ENCODE peak calls at places on chromosome 15, in eight cellular contexts. H, G, C, U, K, E, X and P are unnamed samples.

GRCh38 chr15:28957606-28958498 is 72.1 kb downstream of the APBA2 start:
- DNase-seq in K (no peak), G (no peak), U (no peak), H (no peak), C (no peak), E (peak), X (no peak), P (no peak)

GRCh38 chr15:57591237-57591821 is 375 bp upstream of the MYZAP start:
- DNase-seq in C (peak), E (no peak), X (no peak), U (no peak), G (no peak), K (no peak), H (no peak), P (no peak)

GRCh38 chr15:67135494-67135893 is 70.1 kb downstream of the SMAD3 start:
- DNase-seq in C (no peak), G (no peak), X (no peak), K (no peak), H (no peak), U (peak), E (peak), P (peak)

GRCh38 chr15:94324117-94324826 is 92.9 kb downstream of the MCTP2 start:
- DNase-seq in H (peak), C (peak), K (peak), X (no peak), G (peak), E (peak), U (peak), P (peak)

GRCh38 chr15:77819841-77820728 is 187.4 kb upstream of the LINGO1 start:
- DNase-seq in X (no peak), K (no peak), U (peak), C (peak), H (no peak), E (no peak), G (peak), P (no peak)

GRCh38 chr15:72994778-72995177 is 57.5 kb upstream of the NEO1 start:
- DNase-seq in G (no peak), C (peak), X (no peak), E (no peak), H (no peak), U (no peak), K (no peak), P (no peak)

GRCh38 chr15:69099976-69100375 is 60.5 kb upstream of the GLCE start:
- DNase-seq in K (no peak), X (no peak), C (no peak), H (no peak), U (no peak), E (no peak), G (no peak), P (no peak)

GRCh38 chr15:94234300-94234699 is 2.9 kb downstream of the MCTP2 start:
- DNase-seq in K (peak), H (no peak), C (no peak), G (no peak), E (no peak), X (no peak), U (peak), P (no peak)

GRCh38 chr15:68417051-68417450 is 14.9 kb downstream of the ITGA11 start:
- DNase-seq in K (no peak), H (no peak), G (no peak), U (no peak), C (no peak), E (no peak), X (no peak), P (no peak)

GRCh38 chr15:78540955-78541743 is 905 bp downstream of the PSMA4 start:
- DNase-seq in E (no peak), G (no peak), K (no peak), X (no peak), C (no peak), H (peak), U (peak), P (no peak)

GRCh38 chr15:48415036-48415886 is 84.0 kb downstream of the DUT start:
- DNase-seq in H (no peak), K (no peak), G (no peak), C (no peak), X (no peak), U (no peak), E (no peak), P (no peak)

GRCh38 chr15:88083828-88084760 is 172.4 kb downstream of the NTRK3 start:
- DNase-seq in G (no peak), U (no peak), K (no peak), C (no peak), X (no peak), E (no peak), H (no peak), P (peak)

GRCh38 chr15:29090617-29091466 is 178.8 kb downstream of the NSMCE3 start:
- DNase-seq in K (peak), G (peak), C (peak), X (peak), E (peak), U (no peak), H (peak), P (no peak)

GRCh38 chr15:86916671-86917450 is 837.2 kb downstream of the AGBL1 start:
- DNase-seq in C (no peak), K (no peak), G (peak), U (peak), X (no peak), E (peak), H (no peak), P (no peak)

GRCh38 chr15:37019479-37020433 is 80.6 kb downstream of the MEIS2 start:
- DNase-seq in K (no peak), C (no peak), H (no peak), U (peak), X (no peak), E (no peak), G (no peak), P (no peak)

GRCh38 chr15:30990036-30990435 is 1.4 kb downstream of the MTMR10 start:
- DNase-seq in C (no peak), G (no peak), H (peak), K (no peak), X (no peak), U (no peak), E (no peak), P (no peak)

GRCh38 chr15:75620043-75620775 is 5.3 kb downstream of the SNUPN start:
- DNase-seq in C (no peak), E (peak), H (no peak), K (no peak), X (no peak), G (no peak), U (peak), P (peak)

GRCh38 chr15:31275331-31276262 is 51.0 kb upstream of the KLF13 start:
- DNase-seq in K (no peak), E (peak), C (no peak), H (no peak), X (peak), U (no peak), G (no peak), P (peak)

GRCh38 chr15:48440084-48440483 is 108.9 kb downstream of the DUT start:
- DNase-seq in X (no peak), U (no peak), H (no peak), G (no peak), E (peak), K (no peak), C (no peak), P (peak)

GRCh38 chr15:92801774-92802464 is 98.2 kb upstream of the CHD2 start:
- DNase-seq in U (peak), E (peak), K (no peak), X (no peak), G (no peak), C (no peak), H (no peak), P (peak)

GRCh38 chr15:40902605-40903561 is 8.6 kb downstream of the VPS18 start:
- DNase-seq in X (peak), C (no peak), G (no peak), U (no peak), K (no peak), E (no peak), H (no peak), P (no peak)

GRCh38 chr15:99387769-99388168 is 136.5 kb downstream of the LRRC28 start:
- DNase-seq in U (no peak), E (no peak), G (no peak), K (no peak), H (no peak), C (no peak), X (no peak), P (no peak)

GRCh38 chr15:39180494-39180930 is 400.4 kb upstream of the THBS1 start:
- DNase-seq in C (no peak), H (no peak), K (no peak), E (no peak), G (no peak), X (no peak), U (no peak), P (no peak)

GRCh38 chr15:39580117-39580629 is 706 bp upstream of the THBS1 start:
- DNase-seq in G (peak), U (peak), K (peak), E (peak), H (peak), C (peak), X (peak), P (peak)

GRCh38 chr15:72785452-72786243 is 2.1 kb upstream of the ADPGK start:
- DNase-seq in U (peak), G (no peak), K (peak), E (no peak), C (no peak), H (no peak), X (no peak), P (no peak)

GRCh38 chr15:67563092-67563491 is 20.6 kb downstream of the MAP2K5 start:
- DNase-seq in U (no peak), E (no peak), H (no peak), G (no peak), X (no peak), C (no peak), K (no peak), P (no peak)

GRCh38 chr15:45645026-45645980 is 10.5 kb downstream of the SQOR start:
- DNase-seq in H (no peak), C (no peak), U (peak), E (no peak), X (no peak), G (no peak), K (no peak), P (no peak)

GRCh38 chr15:89665449-89666146 is 10.3 kb upstream of the KIF7 start:
- DNase-seq in X (peak), G (peak), E (peak), C (no peak), U (peak), H (peak), K (no peak), P (peak)

GRCh38 chr15:45795487-45796069 is 160.7 kb downstream of the SQOR start:
- DNase-seq in X (no peak), C (peak), H (no peak), K (no peak), U (peak), E (no peak), G (peak), P (no peak)